ENCODE peak calls at places on chromosome 3, in seven cellular contexts. O, N, W, Z, Y, R and G are unnamed samples.

GRCh38 chr3:39106281-39107055 is 959 bp downstream of the GORASP1 start:
- DNase-seq in W (no peak), N (peak), Z (peak), O (no peak), Y (no peak), R (peak), G (no peak)

GRCh38 chr3:135868801-135869200 is 96.7 kb upstream of the PPP2R3A start:
- DNase-seq in R (no peak), O (no peak), Y (no peak), Z (no peak), W (no peak), N (no peak), G (no peak)

GRCh38 chr3:196979545-196979944 is 10.9 kb upstream of the PIGZ start:
- DNase-seq in W (no peak), O (no peak), Y (no peak), R (no peak), Z (no peak), N (no peak), G (no peak)

GRCh38 chr3:196790636-196791035 is 51.0 kb downstream of the PAK2 start:
- DNase-seq in R (no peak), Z (no peak), N (no peak), O (no peak), W (no peak), Y (no peak), G (no peak)

GRCh38 chr3:33006571-33007286 is 55.3 kb downstream of the CCR4 start:
- DNase-seq in Z (no peak), O (no peak), Y (no peak), R (peak), W (no peak), N (peak), G (no peak)

GRCh38 chr3:27479816-27480543 is 4.2 kb downstream of the SLC4A7 start:
- DNase-seq in O (no peak), N (no peak), R (peak), Z (no peak), Y (no peak), W (no peak), G (no peak)

GRCh38 chr3:37703633-37704032 is 158.0 kb upstream of the CTDSPL start:
- DNase-seq in Y (no peak), N (peak), R (peak), O (no peak), W (no peak), Z (peak), G (no peak)

GRCh38 chr3:13651057-13651400 is 102.1 kb downstream of the FBLN2 start:
- DNase-seq in Y (no peak), O (no peak), N (no peak), Z (no peak), R (no peak), W (no peak), G (no peak)

GRCh38 chr3:36904641-36905040 is 40.2 kb downstream of the TRANK1 start:
- DNase-seq in Y (no peak), N (no peak), Z (peak), O (no peak), R (peak), W (no peak), G (no peak)

GRCh38 chr3:125072310-125072709 is 16.5 kb upstream of the HEG1 start:
- DNase-seq in R (peak), W (no peak), Y (no peak), O (no peak), N (peak), Z (peak), G (no peak)

GRCh38 chr3:58337190-58337589 is 4.5 kb downstream of the PXK start:
- DNase-seq in R (no peak), O (no peak), Y (no peak), N (no peak), Z (no peak), W (no peak), G (no peak)

GRCh38 chr3:191412764-191413163 is 48.2 kb upstream of the PYDC2 start:
- DNase-seq in R (peak), Z (peak), W (no peak), Y (no peak), N (peak), O (no peak), G (no peak)

GRCh38 chr3:156304406-156304805 is 184.0 kb downstream of the KCNAB1 start:
- DNase-seq in W (no peak), O (no peak), Y (no peak), Z (peak), N (peak), R (peak), G (no peak)

GRCh38 chr3:183158552-183159006 is 4.0 kb downstream of the LAMP3 start:
- DNase-seq in W (no peak), R (peak), N (peak), O (no peak), Y (no peak), Z (peak), G (no peak)

GRCh38 chr3:146972726-146973125 is 367.6 kb upstream of the PLSCR5 start:
- DNase-seq in Y (no peak), W (no peak), Z (peak), O (no peak), N (peak), R (peak), G (no peak)

GRCh38 chr3:194274424-194275085 is 76.6 kb downstream of the CPN2 start:
- DNase-seq in W (no peak), R (no peak), Y (no peak), Z (no peak), N (no peak), O (no peak), G (no peak)

GRCh38 chr3:53238051-53238850 is 17.6 kb downstream of the TKT start:
- DNase-seq in R (peak), Y (no peak), Z (peak), N (peak), W (no peak), O (no peak), G (no peak)

GRCh38 chr3:102237838-102238237 is 197.0 kb upstream of the ZPLD1 start:
- DNase-seq in W (no peak), N (peak), O (no peak), Z (no peak), Y (no peak), R (peak), G (no peak)

GRCh38 chr3:49724586-49724985 is 835 bp upstream of the GMPPB start:
- DNase-seq in R (no peak), N (no peak), W (no peak), O (no peak), Z (no peak), Y (peak), G (peak)

GRCh38 chr3:184261270-184262165 is at the start of gene CAMK2N2:
- DNase-seq in Y (peak), Z (peak), O (no peak), W (no peak), N (peak), R (peak), G (no peak)

GRCh38 chr3:150746791-150747590 is 16.0 kb downstream of the SIAH2 start:
- DNase-seq in W (no peak), N (no peak), Z (no peak), O (no peak), Y (no peak), R (no peak), G (no peak)

GRCh38 chr3:113783463-113783862 is 36.6 kb downstream of the ATP6V1A start:
- DNase-seq in O (no peak), Z (peak), R (peak), N (peak), Y (no peak), W (no peak), G (no peak)

GRCh38 chr3:117540583-117540982 is 831.0 kb downstream of the TUSC7 start:
- DNase-seq in Z (peak), O (no peak), R (no peak), W (no peak), N (peak), Y (no peak), G (no peak)

GRCh38 chr3:174540081-174540480 is 319.1 kb upstream of the NAALADL2 start:
- DNase-seq in W (no peak), R (no peak), O (no peak), Y (no peak), Z (no peak), N (no peak), G (no peak)

GRCh38 chr3:190382082-190382481 is 5.9 kb upstream of the CLDN16 start:
- DNase-seq in N (peak), Z (peak), Y (no peak), R (peak), W (no peak), O (no peak), G (no peak)

GRCh38 chr3:182729903-182730674 is 63.2 kb upstream of the ATP11B start:
- DNase-seq in Y (no peak), O (no peak), R (no peak), W (no peak), Z (no peak), N (no peak), G (no peak)

GRCh38 chr3:107928084-107928445 is 162.8 kb downstream of the CD47 start:
- DNase-seq in W (no peak), Z (peak), O (no peak), Y (no peak), R (peak), N (peak), G (no peak)

GRCh38 chr3:69149586-69149985 is 27.2 kb upstream of the LMOD3 start:
- DNase-seq in O (no peak), Y (no peak), Z (no peak), N (no peak), W (no peak), R (no peak), G (no peak)

GRCh38 chr3:112735927-112736326 is 95.0 kb upstream of the CCDC80 start:
- DNase-seq in R (no peak), W (no peak), O (no peak), N (no peak), Z (no peak), Y (no peak), G (no peak)

GRCh38 chr3:135811597-135811996 is 153.9 kb upstream of the PPP2R3A start:
- DNase-seq in O (no peak), Y (no peak), N (no peak), W (no peak), Z (no peak), R (no peak), G (no peak)